ENCODE peak calls at places on chromosomes 5 and 9, in seven cellular contexts. K is activated T-helper 1 cell treated with Interleukin-2 at 50 U/mL for 16 hours; A is hepatic stellate cell; F is stimulated activated naive B cell treated with anti-CD40 and anti-IgM and Interleukin-4, amounts not matched to agents 10 μg/mL and 1 μg/mL and 100 μg/mL, for 72 hours; U is HT-29; T is heart right ventricle; M is activated CD8-positive, alpha-beta memory T cell treated with anti-CD3 and anti-CD28 coated beads for 4 hours. N is an unnamed sample.

GRCh38 chr5:176806137-176806536 is 4.2 kb upstream of the UNC5A start:
- DNase-seq in A (no peak), U (peak), M (no peak), F (no peak), K (no peak), T (no peak), N (no peak)

GRCh38 chr5:40479939-40480338 is 199.8 kb upstream of the PTGER4 start:
- DNase-seq in M (no peak), T (no peak), K (no peak), U (no peak), F (no peak), A (no peak), N (no peak)

GRCh38 chr5:96902876-96903275 is 26.6 kb downstream of the ERAP2 start:
- DNase-seq in F (no peak), U (no peak), K (no peak), M (no peak), A (no peak), T (no peak), N (no peak)

GRCh38 chr5:127802477-127802865 is 99.3 kb downstream of the CCDC192 start:
- DNase-seq in T (no peak), A (peak), U (no peak), K (no peak), M (no peak), F (no peak), N (no peak)

GRCh38 chr9:79616013-79616412 is 44.2 kb downstream of the TLE4 start:
- DNase-seq in F (no peak), T (no peak), A (no peak), M (no peak), U (no peak), K (no peak), N (no peak)

GRCh38 chr5:77282337-77283027 is 72.0 kb downstream of the PDE8B start:
- DNase-seq in T (no peak), A (peak), M (no peak), F (no peak), K (no peak), U (no peak), N (no peak)

GRCh38 chr9:116979461-116979860 is 292.4 kb downstream of the TRIM32 start:
- DNase-seq in F (no peak), M (no peak), T (no peak), K (no peak), U (peak), A (no peak), N (no peak)

GRCh38 chr9:108636023-108636422 is 219.8 kb downstream of the ACTL7B start:
- DNase-seq in T (no peak), M (no peak), F (no peak), A (no peak), K (no peak), U (no peak), N (no peak)

GRCh38 chr5:59845733-59846132 is 47.8 kb downstream of the PDE4D start:
- DNase-seq in F (no peak), U (no peak), A (no peak), T (no peak), K (no peak), M (no peak), N (no peak)

GRCh38 chr9:26263451-26263850 is 585.2 kb upstream of the TUSC1 start:
- DNase-seq in F (no peak), U (no peak), K (no peak), T (no peak), A (no peak), M (no peak), N (no peak)

GRCh38 chr9:124126571-124127289 is 115.2 kb downstream of the LHX2 start:
- DNase-seq in A (peak), T (peak), M (peak), K (peak), U (peak), F (peak), N (peak)

GRCh38 chr9:108924436-108924835 is 9.5 kb downstream of the ELP1 start:
- DNase-seq in T (no peak), A (no peak), K (no peak), F (no peak), U (no peak), M (no peak), N (no peak)

N was measured in activated T-helper 9 cell treated with anti-CD3 and anti-CD28 coated beads, Interleukin-2, amount 50 U/mL, for 16 hours.